ENCODE peak calls at places on chromosomes 2 and 18, in four cellular contexts. I is HL-60, S is endothelial cell, E is kidney. V is an unnamed sample.

GRCh38 chr2:195674491-195675226 is 17.6 kb downstream of the SLC39A10 start:
- DNase-seq in S (no peak), E (no peak), I (no peak), V (no peak)

GRCh38 chr2:231800493-231801091 is 14.3 kb downstream of the COPS7B start:
- DNase-seq in I (no peak), S (peak; percentile 63), E (no peak), V (no peak)

GRCh38 chr2:43461461-43462073 is 134.3 kb downstream of the THADA start:
- DNase-seq in S (no peak), E (no peak), I (no peak), V (no peak)

GRCh38 chr18:40866013-40866644 is 1088.9 kb upstream of the PIK3C3 start:
- DNase-seq in I (no peak), S (no peak), E (no peak), V (no peak)

GRCh38 chr2:181158453-181158852 is 178.0 kb downstream of the UBE2E3 start:
- DNase-seq in S (no peak), E (no peak), I (no peak), V (no peak)

GRCh38 chr2:174952607-174953006 is 52.6 kb downstream of the CHN1 start:
- DNase-seq in I (no peak), E (no peak), S (no peak), V (no peak)

GRCh38 chr2:82301506-82301905 is 1997.0 kb upstream of the LRRTM1 start:
- DNase-seq in I (no peak), E (no peak), S (no peak), V (no peak)

GRCh38 chr2:45869165-45869501 is 217.7 kb downstream of the PRKCE start:
- DNase-seq in I (no peak), E (no peak), S (no peak), V (no peak)

GRCh38 chr2:110172506-110172905 is 32.3 kb downstream of the NPHP1 start:
- DNase-seq in I (no peak), S (no peak), E (no peak), V (no peak)

GRCh38 chr2:241817126-241817820 is 8.3 kb downstream of the NEU4 start:
- DNase-seq in E (peak; percentile 55), I (no peak), S (no peak), V (peak; percentile 71)

GRCh38 chr2:42074661-42075060 is 26.8 kb downstream of the PKDCC start:
- DNase-seq in E (no peak), I (no peak), S (no peak), V (no peak)
- TF ChIP-seq CTCF in E (no peak), I (no peak), S (no peak), V (no peak)

GRCh38 chr18:65706646-65707045 is 44.2 kb upstream of the CDH7 start:
- DNase-seq in S (no peak), I (no peak), E (no peak), V (no peak)
- TF ChIP-seq CTCF in S (no peak), I (no peak), E (no peak), V (no peak)

GRCh38 chr18:13638684-13639083 is 87.7 kb downstream of the FAM210A start:
- DNase-seq in S (no peak), E (no peak), I (no peak), V (no peak)
- TF ChIP-seq CTCF in S (no peak), E (no peak), I (no peak), V (no peak)

GRCh38 chr2:733495-733894 is 56.3 kb upstream of the TMEM18 start:
- DNase-seq in E (no peak), S (no peak), I (no peak), V (no peak)

GRCh38 chr2:733001-733400 is 55.8 kb upstream of the TMEM18 start:
- DNase-seq in I (no peak), E (no peak), S (no peak), V (no peak)

GRCh38 chr2:736939-737338 is 59.7 kb upstream of the TMEM18 start:
- DNase-seq in S (no peak), E (no peak), I (no peak), V (no peak)

GRCh38 chr2:731711-732110 is 54.5 kb upstream of the TMEM18 start:
- DNase-seq in S (no peak), I (no peak), E (no peak), V (no peak)

DNA sequence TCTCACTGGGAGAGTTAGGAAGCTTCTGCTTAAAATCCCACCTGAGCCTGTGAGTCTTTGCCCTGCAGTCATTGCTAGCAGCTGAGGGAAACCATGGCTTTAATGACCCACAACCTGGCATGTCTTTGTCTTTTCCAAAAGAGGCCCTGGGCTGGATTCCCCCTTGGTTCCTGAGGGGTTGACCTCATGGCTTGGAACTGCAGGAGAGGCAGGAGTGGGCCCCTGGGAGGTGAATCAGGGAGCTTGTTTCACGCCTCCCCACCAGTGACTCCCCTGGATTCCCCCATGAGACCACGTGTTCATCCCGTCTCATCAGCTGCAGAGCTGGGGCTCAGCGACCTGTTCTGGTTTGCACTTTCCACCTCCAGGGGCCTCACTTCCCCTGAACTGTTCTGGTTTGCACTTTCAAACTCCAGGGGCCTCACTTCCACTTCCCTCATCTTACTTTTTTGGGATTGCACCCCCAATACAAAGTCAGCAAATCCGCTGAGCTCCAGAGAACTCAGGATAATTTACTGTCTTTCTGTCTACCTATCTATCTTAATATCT is 58.5 kb upstream of the TMEM18 start:
- DNase-seq in E (no peak), S (no peak), I (no peak), V (no peak)
- TF ChIP-seq CTCF in E (no peak), S (no peak), I (no peak), V (no peak)

GRCh38 chr2:137511526-137511925 is 452.7 kb upstream of the HNMT start:
- DNase-seq in E (no peak), I (no peak), S (no peak), V (no peak)
- TF ChIP-seq CTCF in E (no peak), I (no peak), S (peak; percentile 18), V (no peak)

GRCh38 chr2:120306091-120306490 is 39.8 kb upstream of the INHBB start:
- DNase-seq in S (no peak), E (no peak), I (no peak), V (no peak)

GRCh38 chr2:120307482-120307881 is 38.5 kb upstream of the INHBB start:
- DNase-seq in S (no peak), E (no peak), I (no peak), V (no peak)

GRCh38 chr2:120303177-120303576 is 42.8 kb upstream of the INHBB start:
- DNase-seq in I (no peak), E (no peak), S (no peak), V (no peak)

GRCh38 chr2:120308038-120308910 is 37.7 kb upstream of the INHBB start:
- DNase-seq in E (no peak), I (no peak), S (no peak), V (no peak)

GRCh38 chr2:120305296-120305695 is 40.6 kb upstream of the INHBB start:
- DNase-seq in S (peak; percentile 43), E (no peak), I (no peak), V (no peak)
- TF ChIP-seq CTCF in S (no peak), E (no peak), I (no peak), V (peak; percentile 45)

V was measured in chondrocyte.